ENCODE peak calls at places on chromosomes 12 and 14, in four cellular contexts. A, P, F and K are unnamed samples. For H3K4me1, the result is how much of the 10 kb centered on the place peaks cover.

GRCh38 chr14:58138065-58138718 is 13.8 kb downstream of the ARMH4 start:
- DNase-seq in F (no peak), P (no peak), A (no peak), K (no peak)

GRCh38 chr12:71400481-71400880 is 39.1 kb upstream of the LGR5 start:
- DNase-seq in F (no peak), P (no peak), A (no peak), K (no peak)

GRCh38 chr14:54189358-54190354 is 207.2 kb upstream of the CDKN3 start:
- DNase-seq in A (no peak), P (no peak), F (no peak), K (no peak)

GRCh38 chr14:75182820-75183219 is 6.4 kb upstream of the TMED10 start:
- DNase-seq in A (no peak), F (no peak), P (no peak), K (no peak)

GRCh38 chr12:76026643-76027063 is 4.9 kb downstream of the PHLDA1 start:
- DNase-seq in F (no peak), A (no peak), P (no peak), K (no peak)

GRCh38 chr14:69858801-69859200 is 20.4 kb upstream of the SMOC1 start:
- DNase-seq in F (no peak), P (no peak), A (no peak), K (no peak)

GRCh38 chr12:65462506-65462905 is 184.0 kb downstream of the MSRB3 start:
- DNase-seq in P (no peak), F (no peak), A (no peak), K (no peak)

GRCh38 chr14:91810699-91811098 is 56.6 kb downstream of the TC2N start:
- DNase-seq in P (no peak), A (no peak), F (no peak), K (no peak)

GRCh38 chr12:11174022-11174421 is 3.0 kb downstream of the SMIM10L1 start:
- DNase-seq in A (no peak), P (no peak), F (no peak), K (no peak)

GRCh38 chr14:39755269-39755878 is 323.1 kb upstream of the FBXO33 start:
- DNase-seq in P (no peak), A (no peak), F (no peak), K (no peak)

GRCh38 chr12:82858534-82858917 is 171.8 kb downstream of the TMTC2 start:
- DNase-seq in A (no peak), P (no peak), F (no peak), K (no peak)

GRCh38 chr14:82398313-82398712 is 864.7 kb upstream of the SEL1L start:
- DNase-seq in F (no peak), P (no peak), A (no peak), K (no peak)

GRCh38 chr14:62117010-62117717 is 354.9 kb downstream of the SNAPC1 start:
- DNase-seq in F (peak), A (peak), P (peak), K (peak)

GRCh38 chr14:96117101-96117897 is 78.1 kb downstream of the C14orf132 start:
- DNase-seq in F (no peak), A (no peak), P (no peak), K (no peak)

GRCh38 chr14:103281496-103282231 is 52.4 kb upstream of the EIF5 start:
- DNase-seq in F (no peak), P (peak), A (no peak), K (peak)

GRCh38 chr14:85214471-85214870 is 315.5 kb upstream of the FLRT2 start:
- DNase-seq in A (no peak), P (no peak), F (no peak), K (no peak)

GRCh38 chr12:53170876-53171724 is 9.4 kb upstream of the ZNF740 start:
- DNase-seq in F (no peak), P (no peak), A (no peak), K (no peak)

GRCh38 chr14:91278383-91278715 is 33.8 kb upstream of the GPR68 start:
- DNase-seq in F (no peak), P (no peak), A (no peak), K (no peak)

GRCh38 chr12:30000401-30000800 is 216.7 kb upstream of the TMTC1 start:
- DNase-seq in P (no peak), A (no peak), F (no peak), K (no peak)

GRCh38 chr14:52640137-52640536 is 55.2 kb downstream of the ERO1A start:
- DNase-seq in A (no peak), P (no peak), F (no peak), K (no peak)

GRCh38 chr14:60656755-60657608 is 7.7 kb upstream of the SIX1 start:
- DNase-seq in A (no peak), F (peak), P (peak), K (peak)

GRCh38 chr12:46445551-46446235 is 73.1 kb upstream of the SLC38A2 start:
- DNase-seq in P (no peak), F (no peak), A (no peak), K (no peak)

GRCh38 chr14:20818861-20819260 is 16.2 kb upstream of the RNASE1 start:
- DNase-seq in F (no peak), P (no peak), A (no peak), K (no peak)

GRCh38 chr12:124768462-124769165 is 95.0 kb downstream of the SCARB1 start:
- DNase-seq in A (no peak), P (no peak), F (no peak), K (peak)

DNA sequence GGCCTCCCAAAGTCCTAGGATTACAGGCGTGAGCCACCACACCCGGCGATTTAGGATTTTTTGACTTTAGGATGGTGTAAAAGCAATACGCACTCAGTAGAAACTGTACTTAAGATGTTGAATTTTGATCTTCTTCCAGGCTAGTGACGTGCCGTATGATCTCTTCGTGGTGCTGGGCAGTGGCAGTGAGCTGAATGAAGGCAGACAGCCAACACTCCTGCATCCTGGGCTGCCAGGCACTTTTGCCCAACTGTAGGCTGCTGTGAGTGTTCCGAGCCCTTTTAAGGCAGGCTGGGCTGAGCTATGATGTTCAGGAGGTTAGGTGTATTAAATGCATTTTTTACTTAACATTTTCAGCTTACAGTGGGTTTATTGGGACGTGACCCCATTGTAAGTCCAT is 21.3 kb downstream of the IL31 start:
- DNase-seq in P (no peak), F (no peak), A (no peak), K (no peak)
- H3K4me3 ChIP-seq in P (no peak), F (no peak), A (no peak), K (no peak)

DNA sequence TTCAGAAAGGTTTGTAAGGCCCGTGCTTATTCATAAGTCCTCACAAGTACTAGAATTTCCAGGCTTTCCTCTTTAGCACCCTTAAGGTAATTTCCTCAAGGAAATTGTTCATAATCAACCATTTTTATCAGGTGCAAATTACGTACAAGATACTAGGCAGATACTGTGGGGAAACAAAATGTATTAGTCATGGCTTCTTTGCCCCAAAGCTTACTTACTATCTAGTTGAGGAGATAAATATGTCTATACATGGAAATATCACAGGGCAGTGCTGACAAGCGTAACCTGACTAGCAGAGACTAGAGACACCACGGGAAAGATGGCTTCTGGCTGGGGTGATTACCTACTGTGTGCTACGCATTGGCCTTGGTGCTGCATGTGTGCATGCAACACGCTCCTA is 22.5 kb downstream of the MAX start:
- DNase-seq in P (no peak), F (no peak), A (no peak), K (no peak)
- H3K4me1 ChIP-seq in P (under half), F (under half), A (under half), K (under half)

GRCh38 chr12:6376079-6376941 is 947 bp upstream of the SCNN1A start:
- DNase-seq in F (no peak), A (no peak), P (peak), K (peak)
- H3K4me3 ChIP-seq in F (no peak), A (peak), P (no peak), K (no peak)

DNA sequence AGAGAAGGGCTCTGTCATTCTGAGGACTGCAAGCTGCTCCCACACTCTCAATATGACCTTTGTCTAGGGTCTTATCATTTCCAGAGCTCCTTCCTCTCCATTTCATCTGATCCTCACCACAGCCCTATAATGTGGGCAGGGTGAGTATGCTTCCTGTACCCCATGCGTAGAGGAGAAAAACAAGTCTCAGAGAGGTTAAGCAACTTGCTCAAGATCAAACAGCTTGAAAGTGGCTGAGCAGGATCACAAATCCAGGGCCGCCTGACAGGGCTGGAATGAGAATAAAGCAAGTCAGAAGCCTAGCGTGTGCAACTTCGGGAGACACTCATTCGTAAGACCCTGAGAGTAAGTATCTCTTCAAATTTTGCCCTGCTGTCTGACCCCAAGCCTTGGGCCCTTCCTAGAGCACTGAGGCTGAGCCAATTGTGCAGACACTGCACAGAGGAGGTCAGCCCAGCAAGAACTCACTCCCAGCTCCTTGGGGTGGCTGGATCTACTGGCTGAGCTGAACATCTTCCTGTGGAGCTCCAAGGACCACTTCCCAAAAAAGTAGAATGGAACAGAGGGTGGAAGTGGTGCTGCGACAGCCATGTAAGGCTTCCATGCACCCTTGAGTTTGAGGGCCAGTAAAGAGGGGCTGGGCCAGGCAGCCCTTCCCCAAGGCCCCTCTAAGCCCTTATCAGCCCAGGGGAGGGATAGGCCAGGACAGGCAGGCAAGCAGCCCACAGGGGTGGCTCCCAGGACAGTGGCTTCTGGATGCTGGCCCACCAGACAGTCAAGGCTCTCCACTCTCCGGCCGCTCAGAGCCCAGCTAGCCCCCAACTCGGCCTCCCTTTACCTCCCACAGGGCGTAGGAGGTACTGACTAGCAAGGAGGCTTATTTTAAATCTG is 10.5 kb downstream of the ZFP36L1 start:
- DNase-seq in P (no peak), F (no peak), A (no peak), K (no peak)
- H3K4me1 ChIP-seq in P (half or more), F (under half), A (half or more), K (under half)

GRCh38 chr14:55277972-55278740 is 6.9 kb downstream of the FBXO34 start:
- DNase-seq in F (no peak), A (no peak), P (no peak), K (no peak)
- H3K4me3 ChIP-seq in F (no peak), A (no peak), P (no peak), K (no peak)

DNA sequence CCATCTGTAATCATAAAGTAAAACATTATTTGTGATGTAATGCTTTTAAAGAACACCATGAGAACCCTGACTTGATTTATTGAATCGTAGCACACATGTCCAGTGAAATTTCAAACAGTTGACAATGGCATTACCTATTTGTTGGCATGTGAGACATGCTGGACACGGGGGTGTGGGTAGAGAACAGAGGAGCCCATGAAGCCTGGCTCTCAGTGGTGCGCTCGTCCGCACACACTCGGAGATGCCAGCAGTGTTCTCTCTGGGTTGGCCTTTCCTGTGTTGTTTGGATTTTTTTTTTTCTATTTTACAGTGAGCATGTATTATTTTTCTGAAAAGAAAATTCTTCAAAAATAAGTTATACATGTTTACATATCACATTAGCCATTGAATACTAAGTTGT is 78.2 kb downstream of the PPP2R5C start:
- DNase-seq in P (no peak), F (no peak), A (no peak), K (no peak)
- H3K4me1 ChIP-seq in P (under half), F (under half), A (half or more), K (under half)

GRCh38 chr12:6373022-6373787 is 2.2 kb downstream of the SCNN1A start:
- DNase-seq in A (no peak), F (no peak), P (no peak), K (no peak)
- H3K4me3 ChIP-seq in A (no peak), F (no peak), P (no peak), K (no peak)